ENCODE peak calls at places on chromosomes 16 and 17, in nine cellular contexts. P is AG04450; J is psoas muscle; R is epithelial cell of esophagus; A is GM06990; Y is CD4-positive, CD25-positive, alpha-beta regulatory T cell; O is DND-41; T is choroid plexus epithelial cell; D is AG09309. X is an unnamed sample.

GRCh38 chr16:16071631-16072244 is 122.3 kb downstream of the ABCC1 start:
- DNase-seq in T (peak), O (no peak), P (no peak), D (no peak), Y (no peak), R (no peak), J (peak), A (no peak), X (peak)

GRCh38 chr17:6254036-6254435 is 180.9 kb downstream of the AIPL1 start:
- DNase-seq in P (no peak), O (no peak), D (no peak), T (no peak), R (no peak), Y (no peak), J (no peak), A (no peak), X (no peak)

GRCh38 chr17:76951375-76951905 is 83.2 kb downstream of the MGAT5B start:
- DNase-seq in D (no peak), A (no peak), J (no peak), O (no peak), Y (no peak), T (no peak), R (no peak), P (no peak), X (no peak)

GRCh38 chr16:56990407-56991286 is 1.3 kb downstream of the NLRC5 start:
- DNase-seq in Y (peak), J (no peak), R (no peak), T (no peak), P (no peak), A (no peak), D (no peak), O (no peak), X (no peak)

GRCh38 chr16:74793571-74793970 is 19.0 kb upstream of the FA2H start:
- DNase-seq in R (peak), P (no peak), O (no peak), Y (no peak), T (no peak), J (no peak), A (no peak), D (no peak), X (no peak)

GRCh38 chr17:50539762-50540440 is 7.1 kb upstream of the SPATA20 start:
- DNase-seq in A (no peak), T (no peak), P (no peak), D (no peak), O (no peak), R (peak), Y (no peak), J (no peak), X (no peak)

GRCh38 chr17:75552847-75553552 is 27.5 kb downstream of the LLGL2 start:
- DNase-seq in J (no peak), O (no peak), A (no peak), P (no peak), Y (no peak), D (no peak), R (no peak), T (no peak), X (no peak)

GRCh38 chr17:18105595-18105994 is 3.0 kb upstream of the MYO15A start:
- DNase-seq in P (no peak), D (no peak), O (no peak), Y (no peak), A (no peak), J (no peak), R (no peak), T (no peak), X (no peak)

GRCh38 chr17:77817953-77818352 is 140.6 kb upstream of the TNRC6C start:
- DNase-seq in P (no peak), D (no peak), J (no peak), R (no peak), A (no peak), T (no peak), O (no peak), Y (no peak), X (no peak)

GRCh38 chr16:14354561-14355351 is 275.3 kb downstream of the PARN start:
- DNase-seq in P (no peak), R (peak), D (no peak), A (peak), Y (peak), T (peak), J (no peak), O (no peak), X (no peak)

GRCh38 chr16:63617990-63618763 is 1503.7 kb downstream of the CDH11 start:
- DNase-seq in D (no peak), A (no peak), R (peak), J (peak), T (no peak), Y (no peak), P (no peak), O (no peak), X (peak)

GRCh38 chr16:12025926-12026325 is 49.4 kb downstream of the SNX29 start:
- DNase-seq in A (no peak), D (no peak), T (no peak), R (no peak), O (no peak), Y (no peak), P (no peak), J (no peak), X (no peak)
- H3K4me3 ChIP-seq in A (no peak), D (no peak), T (no peak), R (no peak), O (no peak), Y (no peak), P (no peak), J (no peak), X (no peak)

DNA sequence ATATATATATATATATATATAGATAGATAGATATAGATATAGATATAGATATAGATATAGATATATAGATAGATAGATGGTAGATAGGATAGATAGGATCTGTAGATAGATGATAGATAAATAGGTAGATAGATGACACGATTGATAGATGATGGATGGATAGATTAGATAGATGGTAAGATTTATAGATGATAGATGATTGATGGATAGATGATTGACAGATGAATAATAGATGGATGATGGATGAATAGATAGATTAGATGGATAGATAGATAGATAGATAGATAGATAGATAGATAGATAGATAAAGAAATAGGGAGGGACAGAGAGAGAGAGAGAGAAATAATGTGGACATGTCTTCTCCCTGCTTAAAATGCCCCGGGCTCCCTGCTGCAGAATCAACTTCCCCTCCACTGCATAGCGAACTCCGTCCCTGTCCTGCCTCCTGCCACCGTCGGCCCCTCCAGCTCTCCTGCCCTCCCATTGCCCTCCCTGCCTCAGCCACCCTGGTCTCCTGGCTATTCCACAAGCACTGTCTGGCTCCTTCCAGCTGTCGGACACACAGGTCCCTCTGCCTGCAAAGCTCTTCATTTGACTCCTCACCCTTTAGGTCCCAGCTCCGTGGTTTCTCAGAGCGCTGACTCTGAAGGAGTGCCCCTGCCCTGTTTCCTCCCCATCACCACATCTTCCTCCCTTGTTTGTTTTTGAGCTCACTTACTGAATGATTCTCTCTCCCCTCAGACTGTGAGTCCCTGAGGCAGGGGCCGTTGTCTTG is 254.0 kb downstream of the KATNIP start:
- DNase-seq in R (no peak), D (no peak), J (no peak), O (no peak), A (no peak), P (no peak), T (no peak), Y (no peak), X (no peak)
- H3K4me3 ChIP-seq in R (no peak), D (no peak), J (no peak), O (no peak), A (no peak), P (no peak), T (no peak), Y (no peak), X (no peak)

GRCh38 chr17:80083136-80083661 is 18.2 kb upstream of the GAA start:
- DNase-seq in P (no peak), A (no peak), Y (no peak), O (no peak), T (no peak), J (no peak), D (no peak), R (no peak), X (no peak)

GRCh38 chr17:80080081-80080480 is 21.3 kb upstream of the GAA start:
- DNase-seq in J (no peak), R (no peak), O (no peak), A (no peak), P (no peak), D (no peak), Y (no peak), T (peak), X (peak)

GRCh38 chr17:80084773-80085172 is 16.6 kb upstream of the GAA start:
- DNase-seq in R (no peak), P (no peak), Y (no peak), T (no peak), A (no peak), J (no peak), D (no peak), O (no peak), X (no peak)

GRCh38 chr17:80081596-80081995 is 19.8 kb upstream of the GAA start:
- DNase-seq in T (no peak), J (no peak), A (no peak), Y (no peak), P (no peak), O (no peak), R (no peak), D (no peak), X (no peak)

GRCh38 chr17:80082403-80083135 is 18.8 kb upstream of the GAA start:
- DNase-seq in A (no peak), Y (peak), T (peak), J (peak), P (peak), D (peak), O (peak), R (peak), X (peak)
- H3K4me3 ChIP-seq in A (no peak), Y (no peak), T (no peak), J (peak), P (no peak), D (no peak), O (no peak), R (no peak), X (no peak)

GRCh38 chr17:74358696-74359095 is 3.0 kb downstream of the BTBD17 start:
- DNase-seq in Y (no peak), A (no peak), D (no peak), J (no peak), R (no peak), T (no peak), P (no peak), O (no peak), X (no peak)

GRCh38 chr17:74357466-74357809 is 4.2 kb downstream of the BTBD17 start:
- DNase-seq in O (no peak), D (no peak), P (no peak), Y (no peak), J (no peak), T (no peak), A (no peak), R (no peak), X (no peak)

GRCh38 chr17:74354561-74354960 is 7.1 kb downstream of the BTBD17 start:
- DNase-seq in A (no peak), R (no peak), D (no peak), O (no peak), P (no peak), Y (no peak), T (no peak), J (no peak), X (no peak)

GRCh38 chr17:74355065-74355464 is 6.6 kb downstream of the BTBD17 start:
- DNase-seq in P (no peak), A (no peak), O (no peak), R (no peak), J (no peak), T (no peak), Y (no peak), D (no peak), X (no peak)

DNA sequence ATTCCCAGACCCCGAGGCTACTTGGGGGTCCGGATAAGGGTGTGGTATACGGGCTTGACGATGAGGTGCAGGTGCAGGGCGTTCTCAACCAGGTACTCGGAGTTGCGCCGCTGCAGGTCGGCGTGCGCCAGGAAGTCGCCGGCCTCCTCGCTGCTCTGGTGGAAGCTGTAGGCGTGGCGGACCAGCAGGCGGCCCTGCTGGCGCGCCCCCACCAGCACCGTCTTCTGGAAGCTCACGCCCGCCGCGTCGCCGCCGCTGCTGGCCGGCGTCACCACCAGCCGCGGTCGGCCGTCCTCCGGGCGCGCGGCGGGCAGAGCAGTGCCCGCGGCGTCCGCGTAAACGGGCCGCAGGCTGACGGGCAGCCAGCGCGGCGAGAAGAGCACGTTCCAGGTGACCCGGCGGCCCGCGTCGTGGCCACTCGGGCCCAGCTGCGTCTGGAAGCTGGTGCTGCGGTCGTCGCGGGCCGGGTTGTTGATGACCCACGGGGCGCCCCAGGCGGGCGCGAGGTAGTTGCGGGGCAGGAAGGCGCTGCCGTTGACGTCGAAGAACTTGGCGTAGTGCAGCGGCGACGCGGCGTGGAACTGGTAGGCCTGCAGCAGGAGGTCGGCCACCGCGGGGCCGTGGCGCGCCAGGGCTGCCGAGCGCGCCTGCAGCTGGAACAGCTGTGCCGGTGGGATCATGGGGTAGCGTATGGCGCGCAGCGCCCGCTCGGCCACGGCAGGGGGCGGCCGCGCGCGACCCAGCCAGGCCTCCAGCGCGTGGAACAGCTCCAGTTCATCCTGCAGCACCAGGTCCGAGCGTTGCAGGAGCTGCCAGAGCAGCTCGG is 4.8 kb downstream of the BTBD17 start:
- DNase-seq in R (no peak), A (no peak), P (no peak), J (no peak), D (no peak), Y (peak), T (no peak), O (no peak), X (no peak)
- H3K4me3 ChIP-seq in R (no peak), A (no peak), P (no peak), J (peak), D (no peak), Y (no peak), T (no peak), O (no peak), X (no peak)

DNA sequence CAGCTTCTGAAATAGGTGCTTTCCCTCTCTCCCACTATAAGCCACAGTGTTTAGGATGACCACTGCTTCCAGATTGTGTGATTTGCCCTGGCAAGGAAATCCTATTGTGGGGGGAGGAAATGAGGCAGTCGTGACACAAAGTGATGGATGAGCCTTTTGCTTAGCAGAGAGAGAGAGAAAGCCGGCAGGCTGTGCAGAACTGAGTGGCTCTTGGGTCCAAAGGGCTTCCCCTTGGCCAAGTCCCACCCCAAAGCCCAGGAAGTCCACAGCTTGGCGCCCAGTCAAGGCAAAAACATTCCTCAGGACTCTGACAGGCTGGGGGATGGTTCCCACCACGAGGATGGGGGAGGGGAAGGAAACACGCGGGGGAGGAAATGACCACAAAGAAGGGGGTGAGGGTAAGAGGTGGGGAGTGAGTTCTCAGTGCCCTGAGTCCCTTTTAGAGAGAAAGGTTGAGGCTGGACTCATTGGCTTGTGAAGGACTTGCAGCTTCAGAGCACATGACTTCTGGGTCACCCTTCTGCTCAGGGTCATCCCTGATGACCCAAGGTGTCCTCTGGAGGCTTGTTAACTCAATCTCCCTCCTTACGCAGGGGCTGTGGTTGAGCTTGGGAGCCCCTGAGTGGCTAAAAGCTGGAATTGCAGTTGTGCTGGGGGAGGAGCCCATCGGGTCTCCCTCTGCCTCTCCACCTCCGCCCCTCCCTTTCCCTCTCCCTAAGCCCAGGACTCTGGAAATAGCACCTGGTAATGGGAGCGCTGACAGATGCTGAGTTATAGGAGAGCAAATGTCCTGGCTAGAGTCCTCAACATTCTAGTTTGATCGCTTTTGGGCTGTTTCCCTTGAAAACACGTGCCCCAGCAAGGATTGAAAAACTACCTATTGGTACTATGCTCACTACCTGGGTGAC is 10.3 kb upstream of the MSL1 start:
- DNase-seq in O (peak), D (peak), A (peak), J (peak), R (peak), T (peak), Y (peak), P (peak), X (peak)
- H3K4me3 ChIP-seq in O (no peak), D (peak), A (no peak), J (peak), R (no peak), T (peak), Y (peak), P (peak), X (peak)

GRCh38 chr17:28228109-28228840 is 90.7 kb upstream of the TMEM97 start:
- DNase-seq in O (no peak), A (no peak), Y (peak), P (no peak), R (peak), T (no peak), D (no peak), J (no peak), X (no peak)

GRCh38 chr17:28225872-28226271 is 93.1 kb upstream of the TMEM97 start:
- DNase-seq in J (no peak), R (no peak), Y (no peak), A (no peak), T (no peak), O (no peak), P (no peak), D (no peak), X (no peak)

GRCh38 chr17:28227278-28228108 is 91.5 kb upstream of the TMEM97 start:
- DNase-seq in R (peak), O (no peak), Y (peak), D (no peak), T (peak), A (peak), P (no peak), J (no peak), X (peak)

GRCh38 chr17:28225271-28225670 is 93.7 kb upstream of the TMEM97 start:
- DNase-seq in J (no peak), P (no peak), A (no peak), D (no peak), T (no peak), Y (no peak), O (no peak), R (no peak), X (no peak)

DNA sequence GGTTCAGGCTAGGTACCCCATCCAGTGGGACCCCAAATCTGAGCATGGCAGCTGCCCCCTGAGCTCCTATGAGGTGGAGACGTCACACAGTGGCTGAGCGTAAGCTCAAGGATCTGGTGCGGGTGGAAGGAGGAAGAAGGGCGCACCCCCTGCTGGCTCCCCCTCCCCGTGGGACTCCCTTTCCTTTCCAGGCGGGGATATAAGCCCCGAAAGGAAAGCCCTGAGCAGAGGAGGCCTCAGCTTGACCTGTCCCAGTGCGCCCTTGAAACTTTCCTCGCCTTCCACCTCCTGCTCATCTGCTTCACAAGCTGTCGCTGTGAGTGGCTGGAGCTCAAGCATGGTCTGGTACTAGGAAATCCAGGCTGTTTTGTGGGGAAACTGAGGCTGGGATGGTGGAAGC is 92.4 kb upstream of the TMEM97 start:
- DNase-seq in P (no peak), R (no peak), O (no peak), Y (no peak), A (no peak), D (no peak), J (no peak), T (no peak), X (no peak)
- H3K4me3 ChIP-seq in P (no peak), R (no peak), O (no peak), Y (no peak), A (no peak), D (no peak), J (no peak), T (no peak), X (no peak)